ENCODE peak calls at places on chromosomes 3 and 15, in four cellular contexts. One of them, this sample, is unnamed.

GRCh38 chr3:143315766-143316165 is 196.2 kb downstream of the CHST2 start:
- DNase-seq in K562: no peak
- DNase-seq in HepG2: no peak
- DNase-seq in GM12878: no peak
- DNase-seq in this sample: no peak

GRCh38 chr3:172512363-172512762 is 10.9 kb downstream of the TNFSF10 start:
- DNase-seq in HepG2: no peak
- DNase-seq in K562: no peak
- DNase-seq in GM12878: peak
- DNase-seq in this sample: no peak

GRCh38 chr3:57080171-57080570 is 19.7 kb downstream of the SPATA12 start:
- DNase-seq in HepG2: no peak
- DNase-seq in GM12878: no peak
- DNase-seq in K562: no peak
- DNase-seq in this sample: no peak

GRCh38 chr15:71437919-71438318 is 322.6 kb downstream of the THSD4 start:
- DNase-seq in GM12878: no peak
- DNase-seq in HepG2: no peak
- DNase-seq in K562: no peak
- DNase-seq in this sample: no peak

GRCh38 chr15:90401499-90401898 is 13.5 kb downstream of the IQGAP1 start:
- DNase-seq in K562: no peak
- DNase-seq in HepG2: no peak
- DNase-seq in GM12878: no peak
- DNase-seq in this sample: no peak

GRCh38 chr3:189908646-189909045 is 212.1 kb downstream of the P3H2 start:
- DNase-seq in HepG2: no peak
- DNase-seq in K562: no peak
- DNase-seq in GM12878: no peak
- DNase-seq in this sample: no peak

GRCh38 chr3:69296995-69297394 is 88.9 kb downstream of the FRMD4B start:
- DNase-seq in GM12878: no peak
- DNase-seq in HepG2: no peak
- DNase-seq in K562: no peak
- DNase-seq in this sample: no peak

GRCh38 chr15:69713726-69714559 is 261.3 kb downstream of the RPLP1 start:
- DNase-seq in GM12878: peak
- DNase-seq in HepG2: no peak
- DNase-seq in K562: no peak
- DNase-seq in this sample: no peak

GRCh38 chr15:75843618-75844610 is 667 bp downstream of the UBE2Q2 start:
- DNase-seq in HepG2: peak
- DNase-seq in GM12878: no peak
- DNase-seq in K562: peak
- DNase-seq in this sample: peak

GRCh38 chr3:56471771-56472170 is 3.5 kb upstream of the ERC2 start:
- DNase-seq in K562: no peak
- DNase-seq in HepG2: no peak
- DNase-seq in GM12878: no peak
- DNase-seq in this sample: no peak

GRCh38 chr3:135325096-135325495 is 530.0 kb downstream of the EPHB1 start:
- DNase-seq in HepG2: no peak
- DNase-seq in GM12878: no peak
- DNase-seq in K562: no peak
- DNase-seq in this sample: no peak

GRCh38 chr3:126245811-126246727 is 65.7 kb upstream of the ALDH1L1 start:
- DNase-seq in K562: peak
- DNase-seq in GM12878: no peak
- DNase-seq in HepG2: peak
- DNase-seq in this sample: peak

GRCh38 chr3:90180543-90180942 is 1073.1 kb downstream of the EPHA3 start:
- DNase-seq in HepG2: no peak
- DNase-seq in GM12878: no peak
- DNase-seq in K562: no peak
- DNase-seq in this sample: no peak

GRCh38 chr3:14568269-14568668 is 28.1 kb upstream of the GRIP2 start:
- DNase-seq in K562: no peak
- DNase-seq in GM12878: no peak
- DNase-seq in HepG2: no peak
- DNase-seq in this sample: no peak

GRCh38 chr15:101170568-101171350 is 81.1 kb downstream of the CHSY1 start:
- DNase-seq in GM12878: no peak
- DNase-seq in HepG2: no peak
- DNase-seq in K562: no peak
- DNase-seq in this sample: no peak

GRCh38 chr15:73688455-73688854 is 4.3 kb downstream of the CD276 start:
- DNase-seq in K562: no peak
- DNase-seq in GM12878: no peak
- DNase-seq in HepG2: no peak
- DNase-seq in this sample: no peak

GRCh38 chr3:193087336-193087735 is 153.7 kb upstream of the PLAAT1 start:
- DNase-seq in K562: no peak
- DNase-seq in GM12878: no peak
- DNase-seq in HepG2: no peak
- DNase-seq in this sample: no peak

GRCh38 chr3:71208273-71209095 is 375.0 kb downstream of the FOXP1 start:
- DNase-seq in K562: peak
- DNase-seq in HepG2: peak
- DNase-seq in GM12878: no peak
- DNase-seq in this sample: no peak

GRCh38 chr3:23161896-23162570 is 41.1 kb upstream of the UBE2E2 start:
- DNase-seq in GM12878: peak
- DNase-seq in K562: no peak
- DNase-seq in HepG2: no peak
- DNase-seq in this sample: no peak

GRCh38 chr3:53803816-53804545 is 42.2 kb downstream of the CHDH start:
- DNase-seq in K562: no peak
- DNase-seq in HepG2: no peak
- DNase-seq in GM12878: no peak
- DNase-seq in this sample: no peak

GRCh38 chr3:138434276-138434874 is at the start of gene ESYT3:
- DNase-seq in K562: no peak
- DNase-seq in GM12878: no peak
- DNase-seq in HepG2: peak
- DNase-seq in this sample: no peak

GRCh38 chr3:44468572-44469520 is 8.6 kb downstream of the ZNF445 start:
- DNase-seq in K562: peak
- DNase-seq in GM12878: no peak
- DNase-seq in HepG2: no peak
- DNase-seq in this sample: no peak

GRCh38 chr3:2150576-2150975 is 51.9 kb downstream of the CNTN4 start:
- DNase-seq in HepG2: no peak
- DNase-seq in K562: no peak
- DNase-seq in GM12878: no peak
- DNase-seq in this sample: no peak

GRCh38 chr3:195117978-195118581 is 152.9 kb downstream of the XXYLT1 start:
- DNase-seq in HepG2: no peak
- DNase-seq in K562: peak
- DNase-seq in GM12878: no peak
- DNase-seq in this sample: no peak

GRCh38 chr15:58738051-58738707 is 11.3 kb downstream of the ADAM10 start:
- DNase-seq in K562: no peak
- DNase-seq in HepG2: no peak
- DNase-seq in GM12878: no peak
- DNase-seq in this sample: no peak

GRCh38 chr3:100107227-100107626 is 7.1 kb downstream of the FILIP1L start:
- DNase-seq in K562: no peak
- DNase-seq in HepG2: no peak
- DNase-seq in GM12878: no peak
- DNase-seq in this sample: no peak

GRCh38 chr3:183733553-183733952 is 36.0 kb downstream of the YEATS2 start:
- DNase-seq in HepG2: no peak
- DNase-seq in GM12878: no peak
- DNase-seq in K562: no peak
- DNase-seq in this sample: no peak

GRCh38 chr3:183728204-183728603 is 30.6 kb downstream of the YEATS2 start:
- DNase-seq in HepG2: no peak
- DNase-seq in K562: no peak
- DNase-seq in GM12878: no peak
- DNase-seq in this sample: no peak

GRCh38 chr3:183734750-183735284 is 37.2 kb downstream of the YEATS2 start:
- DNase-seq in K562: no peak
- DNase-seq in GM12878: no peak
- DNase-seq in HepG2: no peak
- DNase-seq in this sample: no peak

GRCh38 chr3:183730361-183730760 is 32.8 kb downstream of the YEATS2 start:
- DNase-seq in K562: no peak
- DNase-seq in HepG2: no peak
- DNase-seq in GM12878: no peak
- DNase-seq in this sample: no peak

DNA sequence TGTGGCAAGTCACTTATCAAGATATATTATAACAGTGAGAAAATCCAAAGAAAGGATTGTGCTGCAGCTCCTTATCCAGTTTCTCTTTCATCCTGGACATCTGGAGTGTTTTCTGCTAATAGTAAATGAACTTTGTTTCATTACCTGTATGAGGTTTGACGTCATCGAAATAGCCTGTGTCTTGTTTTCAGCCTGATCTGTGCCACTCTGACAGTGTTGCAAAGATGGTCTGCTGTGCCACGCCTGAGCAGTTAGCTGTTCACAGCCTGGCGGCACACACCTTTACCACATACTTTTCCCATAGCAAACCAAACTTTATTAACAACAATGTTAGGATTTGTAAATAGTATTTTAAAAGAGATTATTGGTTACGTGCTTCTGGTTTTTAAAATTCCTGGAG is 34.0 kb downstream of the YEATS2 start:
- DNase-seq in K562: no peak
- DNase-seq in GM12878: no peak
- DNase-seq in HepG2: no peak
- DNase-seq in this sample: no peak
- TF ChIP-seq BHLHE40 in K562: no peak
- TF ChIP-seq BHLHE40 in GM12878: no peak
- TF ChIP-seq BHLHE40 in HepG2: no peak
- TF ChIP-seq BHLHE40 in this sample: no peak

DNA sequence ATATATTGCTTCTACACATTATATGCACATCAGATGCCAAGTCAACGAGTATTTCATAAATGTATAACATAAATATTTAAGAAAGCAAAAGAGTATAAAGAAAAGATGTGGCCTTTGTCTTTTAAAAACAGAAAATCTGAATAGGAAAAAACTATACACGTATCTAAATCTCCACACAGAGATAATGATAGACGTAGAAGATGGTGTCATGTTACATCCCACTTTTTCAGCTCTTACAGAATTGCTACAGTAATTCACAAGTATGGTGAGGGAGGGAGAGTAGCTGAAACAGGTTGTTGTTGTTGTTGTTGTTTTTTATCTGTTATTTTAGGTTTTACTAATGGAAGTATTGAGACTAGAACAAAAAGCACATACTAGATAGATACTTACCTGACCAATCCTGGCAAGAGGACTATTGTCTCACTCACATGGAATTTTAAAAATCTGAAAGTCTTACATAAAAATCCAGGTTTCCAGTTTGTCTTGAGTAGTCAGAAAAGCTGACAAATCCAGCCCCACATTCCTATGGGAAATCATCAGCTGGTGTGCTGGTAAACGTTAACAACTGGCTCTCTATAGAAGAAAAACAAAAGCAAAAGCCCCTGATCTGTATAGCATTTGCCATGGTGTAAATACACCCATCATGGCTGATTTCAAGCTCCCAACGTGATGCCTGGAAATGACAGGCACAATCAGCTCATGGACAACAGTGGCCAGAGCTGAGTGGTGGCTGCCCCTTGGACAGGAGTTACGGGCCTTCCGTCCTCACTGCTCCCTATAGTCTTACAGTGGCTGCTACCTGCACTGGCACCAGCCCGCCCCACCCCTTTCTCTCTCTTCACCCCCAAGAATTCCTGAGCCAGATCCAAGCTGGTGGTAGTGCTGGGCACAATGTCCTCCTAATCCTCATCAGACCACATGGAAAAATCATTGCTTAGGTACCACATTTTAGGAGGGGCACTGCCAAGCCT is 47.4 kb upstream of the VGLL4 start:
- DNase-seq in GM12878: no peak
- DNase-seq in HepG2: peak
- DNase-seq in K562: no peak
- DNase-seq in this sample: no peak
- TF ChIP-seq FOXK2 in GM12878: no peak
- TF ChIP-seq FOXK2 in HepG2: no peak
- TF ChIP-seq FOXK2 in K562: no peak
- TF ChIP-seq FOXK2 in this sample: no peak

GRCh38 chr3:16885948-16886683 is 1.4 kb downstream of the PLCL2 start:
- DNase-seq in GM12878: no peak
- DNase-seq in K562: no peak
- DNase-seq in HepG2: no peak
- DNase-seq in this sample: no peak

GRCh38 chr3:16890605-16891333 is 6.0 kb downstream of the PLCL2 start:
- DNase-seq in HepG2: no peak
- DNase-seq in K562: no peak
- DNase-seq in GM12878: no peak
- DNase-seq in this sample: no peak

GRCh38 chr3:16887130-16887529 is 2.4 kb downstream of the PLCL2 start:
- DNase-seq in GM12878: no peak
- DNase-seq in K562: no peak
- DNase-seq in HepG2: no peak
- DNase-seq in this sample: no peak

GRCh38 chr3:16885588-16885903 is 791 bp downstream of the PLCL2 start:
- DNase-seq in GM12878: no peak
- DNase-seq in HepG2: no peak
- DNase-seq in K562: no peak
- DNase-seq in this sample: no peak

GRCh38 chr3:16888785-16889607 is 4.2 kb downstream of the PLCL2 start:
- DNase-seq in HepG2: no peak
- DNase-seq in GM12878: peak
- DNase-seq in K562: no peak
- DNase-seq in this sample: no peak
- TF ChIP-seq BHLHE40 in HepG2: no peak
- TF ChIP-seq BHLHE40 in GM12878: no peak
- TF ChIP-seq BHLHE40 in K562: no peak
- TF ChIP-seq BHLHE40 in this sample: no peak

GRCh38 chr3:40200754-40201316 is 108.7 kb upstream of the EIF1B start:
- DNase-seq in HepG2: no peak
- DNase-seq in K562: no peak
- DNase-seq in GM12878: no peak
- DNase-seq in this sample: no peak
- TF ChIP-seq FOXK2 in HepG2: no peak
- TF ChIP-seq FOXK2 in K562: no peak
- TF ChIP-seq FOXK2 in GM12878: no peak
- TF ChIP-seq FOXK2 in this sample: no peak

This sample was measured in HEK293T.